ENCODE peak calls at places on chromosomes 12 and 14, in four cellular contexts. F is NCI-H774, Z is Ammon's horn, K is HuH-7. I is an unnamed sample.

GRCh38 chr12:112178796-112179195 is 53.4 kb downstream of the TRAFD1 start:
- DNase-seq in Z (no peak), F (no peak), K (no peak), I (peak; percentile 47)

GRCh38 chr14:64983439-64984310 is 3.0 kb upstream of the FNTB start:
- DNase-seq in F (no peak), Z (peak; percentile 75), K (no peak), I (no peak)

GRCh38 chr12:22625671-22626251 is 790 bp downstream of the ETNK1 start:
- DNase-seq in K (peak; percentile 46), Z (peak; percentile 63), F (no peak), I (peak; percentile 82)

GRCh38 chr12:111444314-111444705 is 38.6 kb downstream of the SH2B3 start:
- DNase-seq in K (no peak), Z (no peak), F (no peak), I (peak; percentile 56)

GRCh38 chr12:24226745-24227350 is 277.4 kb upstream of the SOX5 start:
- DNase-seq in K (peak; percentile 14), F (no peak), Z (peak; percentile 5), I (peak; percentile 91)

GRCh38 chr12:45130881-45131281 is 80.0 kb upstream of the DBX2 start:
- DNase-seq in F (peak; percentile 83), K (peak; percentile 50), Z (peak; percentile 83), I (peak; percentile 89)

GRCh38 chr12:122867701-122868461 is 28.0 kb downstream of the VPS37B start:
- DNase-seq in F (no peak), Z (no peak), K (peak; percentile 55), I (peak; percentile 89)

GRCh38 chr12:693937-694533 is 30.8 kb upstream of the NINJ2 start:
- DNase-seq in F (no peak), Z (no peak), K (no peak), I (no peak)

I was measured in islet precursor cell.